ENCODE peak calls at places on chromosomes 12 and 14, in eight cellular contexts. One of them, this sample, is unnamed.

GRCh38 chr14:53596845-53597525 is 359.6 kb downstream of the BMP4 start:
- DNase-seq in psoas muscle: no peak
- DNase-seq in neural progenitor cell: no peak
- DNase-seq in tibial artery: no peak
- DNase-seq in mammary epithelial cell: no peak
- DNase-seq in A549: no peak
- DNase-seq in left ventricle myocardium inferior: no peak
- DNase-seq in stomach: no peak
- DNase-seq in this sample: no peak

GRCh38 chr14:92986254-92987147 is 63.6 kb downstream of the CHGA start:
- DNase-seq in stomach: peak; percentile 72
- DNase-seq in A549: peak; percentile 53
- DNase-seq in mammary epithelial cell: no peak
- DNase-seq in psoas muscle: no peak
- DNase-seq in left ventricle myocardium inferior: no peak
- DNase-seq in tibial artery: peak; percentile 90
- DNase-seq in neural progenitor cell: no peak
- DNase-seq in this sample: no peak

GRCh38 chr14:32939254-32940065 is 781 bp downstream of the NPAS3 start:
- DNase-seq in A549: no peak
- DNase-seq in left ventricle myocardium inferior: peak; percentile 86
- DNase-seq in tibial artery: peak; percentile 90
- DNase-seq in psoas muscle: peak; percentile 79
- DNase-seq in stomach: peak; percentile 68
- DNase-seq in mammary epithelial cell: peak; percentile 18
- DNase-seq in neural progenitor cell: peak; percentile 87
- DNase-seq in this sample: peak; percentile 78

GRCh38 chr14:91264151-91265150 is 19.9 kb upstream of the GPR68 start:
- DNase-seq in neural progenitor cell: peak; percentile 40
- DNase-seq in A549: no peak
- DNase-seq in mammary epithelial cell: no peak
- DNase-seq in left ventricle myocardium inferior: peak; percentile 35
- DNase-seq in psoas muscle: peak; percentile 37
- DNase-seq in stomach: peak; percentile 57
- DNase-seq in tibial artery: no peak
- DNase-seq in this sample: no peak

GRCh38 chr12:93624595-93625294 is 52.3 kb downstream of the SOCS2 start:
- DNase-seq in mammary epithelial cell: peak; percentile 97
- DNase-seq in stomach: no peak
- DNase-seq in A549: peak; percentile 91
- DNase-seq in tibial artery: no peak
- DNase-seq in neural progenitor cell: no peak
- DNase-seq in left ventricle myocardium inferior: no peak
- DNase-seq in psoas muscle: no peak
- DNase-seq in this sample: no peak

GRCh38 chr14:92813201-92813600 is 19.1 kb downstream of the GOLGA5 start:
- DNase-seq in A549: no peak
- DNase-seq in mammary epithelial cell: no peak
- DNase-seq in stomach: no peak
- DNase-seq in psoas muscle: no peak
- DNase-seq in tibial artery: no peak
- DNase-seq in neural progenitor cell: no peak
- DNase-seq in left ventricle myocardium inferior: no peak
- DNase-seq in this sample: no peak

GRCh38 chr12:113318900-113319628 is 15.8 kb downstream of the SLC8B1 start:
- DNase-seq in neural progenitor cell: peak; percentile 13
- DNase-seq in psoas muscle: no peak
- DNase-seq in A549: no peak
- DNase-seq in mammary epithelial cell: no peak
- DNase-seq in tibial artery: no peak
- DNase-seq in left ventricle myocardium inferior: no peak
- DNase-seq in stomach: no peak
- DNase-seq in this sample: no peak

GRCh38 chr12:127280393-127281275 is 986.3 kb upstream of the TMEM132C start:
- DNase-seq in stomach: peak; percentile 72
- DNase-seq in A549: peak; percentile 3
- DNase-seq in neural progenitor cell: peak; percentile 85
- DNase-seq in left ventricle myocardium inferior: peak; percentile 21
- DNase-seq in mammary epithelial cell: peak; percentile 39
- DNase-seq in tibial artery: no peak
- DNase-seq in psoas muscle: peak; percentile 33
- DNase-seq in this sample: peak; percentile 2

GRCh38 chr12:116524964-116525379 is 34.2 kb upstream of the MAP1LC3B2 start:
- DNase-seq in stomach: no peak
- DNase-seq in tibial artery: no peak
- DNase-seq in left ventricle myocardium inferior: no peak
- DNase-seq in mammary epithelial cell: peak; percentile 62
- DNase-seq in A549: no peak
- DNase-seq in neural progenitor cell: peak; percentile 60
- DNase-seq in psoas muscle: no peak
- DNase-seq in this sample: no peak

GRCh38 chr12:32102234-32102633 is 4.4 kb upstream of the BICD1 start:
- DNase-seq in stomach: no peak
- DNase-seq in mammary epithelial cell: no peak
- DNase-seq in A549: no peak
- DNase-seq in neural progenitor cell: no peak
- DNase-seq in left ventricle myocardium inferior: no peak
- DNase-seq in psoas muscle: no peak
- DNase-seq in tibial artery: no peak
- DNase-seq in this sample: no peak

GRCh38 chr12:121043067-121043466 is 4.0 kb upstream of the OASL start:
- DNase-seq in mammary epithelial cell: no peak
- DNase-seq in A549: no peak
- DNase-seq in psoas muscle: no peak
- DNase-seq in tibial artery: no peak
- DNase-seq in neural progenitor cell: no peak
- DNase-seq in stomach: no peak
- DNase-seq in left ventricle myocardium inferior: no peak
- DNase-seq in this sample: no peak
- H3K27ac ChIP-seq in mammary epithelial cell: no peak overlapping the region
- H3K27ac ChIP-seq in A549: no peak overlapping the region
- H3K27ac ChIP-seq in psoas muscle: no peak overlapping the region
- H3K27ac ChIP-seq in tibial artery: no peak overlapping the region
- H3K27ac ChIP-seq in neural progenitor cell: no peak overlapping the region
- H3K27ac ChIP-seq in stomach: no peak overlapping the region
- H3K27ac ChIP-seq in left ventricle myocardium inferior: no peak overlapping the region
- H3K27ac ChIP-seq in this sample: no peak overlapping the region

GRCh38 chr12:11158885-11159444 is 12.0 kb upstream of the SMIM10L1 start:
- DNase-seq in neural progenitor cell: no peak
- DNase-seq in mammary epithelial cell: no peak
- DNase-seq in psoas muscle: no peak
- DNase-seq in left ventricle myocardium inferior: no peak
- DNase-seq in stomach: no peak
- DNase-seq in tibial artery: no peak
- DNase-seq in A549: no peak
- DNase-seq in this sample: no peak

GRCh38 chr12:11150832-11151231 is 16.4 kb upstream of the TAS2R30 start:
- DNase-seq in A549: no peak
- DNase-seq in stomach: no peak
- DNase-seq in left ventricle myocardium inferior: no peak
- DNase-seq in tibial artery: no peak
- DNase-seq in neural progenitor cell: no peak
- DNase-seq in psoas muscle: no peak
- DNase-seq in mammary epithelial cell: no peak
- DNase-seq in this sample: no peak

GRCh38 chr12:11152725-11153124 is 18.3 kb upstream of the SMIM10L1 start:
- DNase-seq in A549: no peak
- DNase-seq in neural progenitor cell: no peak
- DNase-seq in tibial artery: no peak
- DNase-seq in psoas muscle: no peak
- DNase-seq in stomach: no peak
- DNase-seq in mammary epithelial cell: no peak
- DNase-seq in left ventricle myocardium inferior: no peak
- DNase-seq in this sample: no peak

DNA sequence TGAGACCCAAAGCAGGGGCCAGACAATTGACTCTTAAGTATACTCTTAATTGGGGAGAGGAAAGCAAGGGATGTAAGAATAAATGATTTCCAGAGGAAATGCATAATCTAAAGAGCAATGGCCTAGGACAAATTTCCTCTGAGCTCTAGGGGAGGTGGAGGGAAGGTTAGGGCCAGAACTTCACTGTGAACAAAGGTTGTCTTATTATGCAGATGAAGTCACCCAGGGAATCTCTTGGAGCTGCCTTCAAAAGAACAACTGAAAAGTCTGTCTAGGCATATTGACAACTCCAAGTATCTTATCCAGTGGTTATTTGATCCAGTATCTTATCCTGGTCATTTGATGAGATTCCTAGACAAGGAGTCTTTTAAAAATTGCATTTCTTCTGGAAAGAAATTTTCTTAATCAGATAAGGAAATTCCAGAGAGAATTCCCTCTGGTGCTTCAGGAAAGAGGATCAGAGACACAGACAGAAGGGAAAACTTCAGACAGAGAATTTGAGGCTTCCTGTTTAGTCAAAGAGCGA is 16.5 kb upstream of the SMIM10L1 start:
- DNase-seq in mammary epithelial cell: no peak
- DNase-seq in neural progenitor cell: no peak
- DNase-seq in A549: no peak
- DNase-seq in tibial artery: no peak
- DNase-seq in left ventricle myocardium inferior: no peak
- DNase-seq in psoas muscle: no peak
- DNase-seq in stomach: no peak
- DNase-seq in this sample: no peak
- H3K27ac ChIP-seq in mammary epithelial cell: no peak overlapping the region
- H3K27ac ChIP-seq in neural progenitor cell: no peak overlapping the region
- H3K27ac ChIP-seq in A549: no peak overlapping the region
- H3K27ac ChIP-seq in tibial artery: no peak overlapping the region
- H3K27ac ChIP-seq in left ventricle myocardium inferior: no peak overlapping the region
- H3K27ac ChIP-seq in psoas muscle: no peak overlapping the region
- H3K27ac ChIP-seq in stomach: no peak overlapping the region
- H3K27ac ChIP-seq in this sample: no peak overlapping the region

DNA sequence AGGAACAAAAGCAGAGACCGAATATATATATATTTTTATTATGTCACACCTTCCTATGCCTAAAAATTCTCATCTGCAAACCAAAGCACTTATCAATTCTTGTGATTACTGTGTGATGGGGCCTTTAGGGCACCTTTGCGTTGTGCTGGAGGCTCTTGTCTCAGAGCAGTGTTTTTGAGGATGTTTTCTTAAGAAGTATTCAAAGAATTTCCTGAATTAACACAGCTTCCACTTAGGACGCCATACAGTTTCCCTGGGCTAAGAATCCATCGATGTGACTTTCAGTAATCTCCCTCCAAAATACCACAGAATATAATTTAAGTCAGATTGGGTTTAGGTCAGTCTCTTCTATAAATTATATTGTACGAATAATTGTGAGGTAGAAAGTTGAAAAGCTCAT is 22.0 kb upstream of the HIF1A start:
- DNase-seq in mammary epithelial cell: no peak
- DNase-seq in neural progenitor cell: no peak
- DNase-seq in psoas muscle: no peak
- DNase-seq in left ventricle myocardium inferior: no peak
- DNase-seq in stomach: no peak
- DNase-seq in tibial artery: no peak
- DNase-seq in A549: no peak
- DNase-seq in this sample: no peak
- H3K27ac ChIP-seq in mammary epithelial cell: no peak overlapping the region
- H3K27ac ChIP-seq in neural progenitor cell: no peak overlapping the region
- H3K27ac ChIP-seq in psoas muscle: no peak overlapping the region
- H3K27ac ChIP-seq in left ventricle myocardium inferior: no peak overlapping the region
- H3K27ac ChIP-seq in stomach: no peak overlapping the region
- H3K27ac ChIP-seq in tibial artery: no peak overlapping the region
- H3K27ac ChIP-seq in A549: peak overlapping the region; percentile 30
- H3K27ac ChIP-seq in this sample: no peak overlapping the region

DNA sequence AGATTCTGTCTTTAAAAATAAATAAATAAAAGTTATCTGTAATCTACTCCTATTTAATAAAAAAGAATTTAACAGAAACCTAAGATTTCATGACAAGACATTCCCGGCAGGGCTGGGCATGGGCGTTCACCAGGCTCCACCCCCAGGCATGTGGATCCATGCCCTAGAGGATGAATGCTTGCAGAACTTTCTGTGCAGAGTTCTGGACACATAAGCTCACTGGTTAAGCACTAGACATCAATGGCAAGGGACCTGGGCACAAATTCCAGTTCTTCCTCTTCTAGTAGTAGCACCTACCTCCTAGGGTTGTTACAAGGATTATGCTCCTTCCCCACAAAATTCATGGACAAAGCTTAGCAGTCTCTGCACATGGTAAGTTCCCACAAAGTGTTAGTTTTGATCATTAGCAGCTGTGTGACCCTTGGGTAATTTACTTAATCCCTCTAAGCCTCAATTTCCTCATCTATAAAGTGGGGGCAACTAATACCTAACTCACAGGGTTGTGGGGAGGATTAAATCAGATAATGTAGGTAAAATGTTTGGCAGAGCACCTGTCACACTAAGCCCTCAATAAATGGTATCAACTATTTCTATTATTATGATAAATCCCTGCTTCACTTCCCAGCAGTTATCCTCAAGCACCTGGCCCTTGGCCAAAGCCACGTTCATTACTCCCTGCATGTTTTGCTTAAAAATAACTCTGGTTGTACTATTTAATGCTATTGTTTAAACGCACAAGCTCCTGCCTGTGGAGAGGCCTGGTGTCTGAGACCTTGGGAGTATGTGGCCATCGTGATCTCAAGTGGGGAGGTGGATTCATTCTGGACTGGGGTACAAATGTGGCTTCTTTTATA is 9.8 kb downstream of the GALNT6 start:
- DNase-seq in mammary epithelial cell: no peak
- DNase-seq in stomach: no peak
- DNase-seq in tibial artery: no peak
- DNase-seq in left ventricle myocardium inferior: no peak
- DNase-seq in A549: no peak
- DNase-seq in neural progenitor cell: no peak
- DNase-seq in psoas muscle: no peak
- DNase-seq in this sample: no peak
- H3K27ac ChIP-seq in mammary epithelial cell: no peak overlapping the region
- H3K27ac ChIP-seq in stomach: no peak overlapping the region
- H3K27ac ChIP-seq in tibial artery: no peak overlapping the region
- H3K27ac ChIP-seq in left ventricle myocardium inferior: no peak overlapping the region
- H3K27ac ChIP-seq in A549: no peak overlapping the region
- H3K27ac ChIP-seq in neural progenitor cell: no peak overlapping the region
- H3K27ac ChIP-seq in psoas muscle: no peak overlapping the region
- H3K27ac ChIP-seq in this sample: peak overlapping the region; percentile 63

This sample was measured in substantia nigra.